ENCODE peak calls at places on chromosomes 2 and 18, in eight cellular contexts. V, X, P, C, I, F, H and Y are unnamed samples. For H3K36me3, the result is how much of the 10 kb centered on the place peaks cover.

GRCh38 chr18:41745166-41746049 is 209.6 kb upstream of the PIK3C3 start:
- DNase-seq in V (peak), X (no peak), F (no peak), H (peak), C (peak), I (peak), P (no peak), Y (no peak)

GRCh38 chr2:84395819-84396218 is 63.3 kb downstream of the SUCLG1 start:
- DNase-seq in I (no peak), X (no peak), C (no peak), P (no peak), H (no peak), V (no peak), F (no peak), Y (no peak)

GRCh38 chr2:151860210-151860609 is 32.0 kb upstream of the ARL5A start:
- DNase-seq in V (no peak), I (no peak), F (no peak), H (no peak), X (no peak), P (no peak), C (no peak), Y (no peak)

GRCh38 chr2:204187513-204188088 is 251.0 kb downstream of the ICOS start:
- DNase-seq in I (no peak), V (no peak), F (no peak), C (no peak), H (no peak), P (no peak), X (no peak), Y (no peak)

GRCh38 chr18:73728657-73729056 is 419.0 kb downstream of the FBXO15 start:
- DNase-seq in P (no peak), X (no peak), V (no peak), H (no peak), C (no peak), I (no peak), F (no peak), Y (no peak)

GRCh38 chr2:219766658-219767057 is 139.2 kb downstream of the SLC4A3 start:
- DNase-seq in F (no peak), V (no peak), H (peak), P (no peak), X (no peak), I (no peak), C (no peak), Y (no peak)

GRCh38 chr18:59801576-59801975 is 98.2 kb upstream of the PMAIP1 start:
- DNase-seq in X (no peak), C (no peak), V (no peak), I (no peak), F (no peak), P (no peak), H (no peak), Y (no peak)

GRCh38 chr2:240885980-240886565 is 9.9 kb downstream of the MAB21L4 start:
- DNase-seq in F (no peak), X (no peak), V (no peak), P (no peak), H (no peak), C (no peak), I (no peak), Y (no peak)

GRCh38 chr2:105052773-105053172 is 14.9 kb downstream of the MRPS9 start:
- DNase-seq in C (no peak), V (no peak), H (peak), X (no peak), P (no peak), F (no peak), I (peak), Y (no peak)

GRCh38 chr2:65434592-65435241 is 2.3 kb upstream of the SPRED2 start:
- DNase-seq in I (no peak), C (peak), X (no peak), F (no peak), P (no peak), V (no peak), H (no peak), Y (no peak)

GRCh38 chr2:154556146-154556545 is 142.3 kb upstream of the KCNJ3 start:
- DNase-seq in F (no peak), H (no peak), P (no peak), V (no peak), X (no peak), I (no peak), C (no peak), Y (no peak)

GRCh38 chr2:67388680-67389079 is 8.5 kb upstream of the ETAA1 start:
- DNase-seq in H (no peak), F (no peak), P (no peak), C (peak), I (no peak), V (no peak), X (no peak), Y (no peak)
- H3K27ac ChIP-seq in H (no peak), F (no peak), P (no peak), C (no peak), I (peak), V (no peak), X (peak), Y (peak)

GRCh38 chr18:35407871-35408481 is 30.8 kb upstream of the ZNF396 start:
- DNase-seq in H (peak), V (peak), I (peak), F (peak), X (peak), C (peak), P (peak), Y (no peak)
- H3K4me3 ChIP-seq in H (no peak), V (no peak), I (no peak), F (no peak), X (no peak), C (no peak), P (no peak), Y (no peak)

GRCh38 chr2:9650119-9650821 is 19.5 kb upstream of the YWHAQ start:
- DNase-seq in F (no peak), V (no peak), H (no peak), I (no peak), C (peak), X (no peak), P (no peak), Y (no peak)

GRCh38 chr2:9646631-9647030 is 15.8 kb upstream of the YWHAQ start:
- DNase-seq in H (no peak), X (no peak), P (no peak), F (no peak), V (no peak), I (no peak), C (no peak), Y (no peak)

GRCh38 chr2:9648821-9649220 is 18.0 kb upstream of the YWHAQ start:
- DNase-seq in I (no peak), P (no peak), V (no peak), C (peak), X (no peak), F (no peak), H (no peak), Y (no peak)

GRCh38 chr2:9647884-9648283 is 17.1 kb upstream of the YWHAQ start:
- DNase-seq in P (no peak), I (no peak), X (no peak), C (no peak), F (no peak), H (no peak), V (no peak), Y (no peak)

DNA sequence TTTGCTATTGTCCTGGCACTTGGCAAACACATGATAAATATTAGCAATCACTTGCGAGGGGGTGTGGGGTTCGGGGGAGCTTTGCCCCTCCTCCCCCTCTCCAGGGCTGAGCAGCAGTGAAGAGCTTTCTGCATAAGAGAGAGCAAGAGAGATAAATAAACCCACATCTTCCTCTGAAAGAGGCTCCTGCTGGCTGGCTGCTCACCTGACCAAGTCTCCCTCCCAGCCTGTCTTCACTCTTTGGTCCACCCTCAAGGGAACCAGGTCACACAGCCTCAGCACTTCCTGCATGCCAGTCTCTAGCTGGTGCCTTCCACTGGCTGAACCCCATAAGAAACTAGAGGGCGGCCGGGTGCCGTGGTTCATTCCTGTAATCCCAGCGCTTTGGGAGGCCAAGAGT is 18.5 kb upstream of the YWHAQ start:
- DNase-seq in H (no peak), P (no peak), F (no peak), X (no peak), I (no peak), C (peak), V (no peak), Y (peak)
- H3K36me3 ChIP-seq in H (under half), P (under half), F (under half), X (under half), I (under half), C (under half), V (under half), Y (under half)

GRCh38 chr18:35747894-35748472 is 166.4 kb downstream of the GALNT1 start:
- DNase-seq in X (no peak), F (no peak), V (no peak), P (no peak), I (no peak), H (no peak), C (peak), Y (no peak)

GRCh38 chr18:35746826-35747339 is 165.3 kb downstream of the GALNT1 start:
- DNase-seq in P (no peak), X (no peak), I (no peak), C (no peak), F (no peak), H (no peak), V (no peak), Y (no peak)

GRCh38 chr18:35749701-35750100 is 168.2 kb downstream of the GALNT1 start:
- DNase-seq in H (no peak), F (no peak), C (no peak), X (no peak), I (no peak), P (no peak), V (no peak), Y (no peak)

GRCh38 chr18:35750929-35751328 is 169.4 kb downstream of the GALNT1 start:
- DNase-seq in X (no peak), C (no peak), H (no peak), F (no peak), V (no peak), I (no peak), P (no peak), Y (no peak)

GRCh38 chr18:35745814-35746213 is 164.3 kb downstream of the GALNT1 start:
- DNase-seq in I (no peak), C (no peak), X (no peak), H (no peak), V (no peak), P (no peak), F (no peak), Y (no peak)
- H3K27ac ChIP-seq in I (no peak), C (no peak), X (no peak), H (no peak), V (no peak), P (no peak), F (no peak), Y (no peak)

DNA sequence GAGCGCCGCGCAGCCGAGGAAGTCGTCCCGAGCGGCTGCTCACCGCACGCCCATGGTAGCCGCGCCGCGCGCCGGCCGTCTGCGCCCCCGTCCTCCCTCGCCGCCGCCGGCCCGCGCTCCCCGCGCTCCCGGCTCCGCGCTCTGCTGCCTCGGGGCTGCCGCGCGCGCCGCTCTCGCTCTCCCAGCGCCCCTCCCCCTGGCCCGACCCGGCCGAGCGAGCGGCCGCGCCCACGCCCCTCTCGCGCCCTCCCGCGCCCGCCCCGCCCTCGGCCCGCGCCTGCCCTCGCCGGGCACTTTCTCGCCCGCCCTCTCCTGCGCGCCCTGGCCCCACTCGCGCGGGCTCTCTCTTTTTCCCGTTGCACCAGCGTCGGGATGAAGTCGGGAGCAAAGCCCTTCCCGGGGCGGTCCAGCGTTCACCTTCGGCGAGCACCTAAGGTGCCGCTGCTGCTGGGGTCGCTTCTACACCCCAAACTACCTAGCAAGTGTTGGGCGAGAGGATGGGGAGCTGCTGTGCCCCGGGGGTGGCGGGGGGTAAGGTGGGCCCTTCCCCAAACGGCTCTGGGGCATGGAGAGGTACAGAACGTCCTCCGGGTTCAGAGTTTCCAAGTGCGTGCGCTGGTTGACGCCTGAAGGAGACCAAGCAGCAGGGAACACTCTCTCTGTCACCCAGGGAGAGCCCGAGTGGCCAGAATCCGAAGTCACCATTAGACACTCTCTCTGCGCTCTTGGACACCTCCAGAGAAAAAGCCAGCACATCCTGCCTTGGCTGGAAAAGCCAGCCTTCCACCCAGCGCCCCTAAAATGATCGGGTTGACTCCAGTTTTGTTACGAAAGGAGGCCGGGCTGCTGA is at the start of gene COLEC12:
- DNase-seq in H (peak), X (no peak), F (no peak), P (no peak), V (no peak), C (peak), I (peak), Y (peak)
- H3K4me3 ChIP-seq in H (peak), X (peak), F (no peak), P (peak), V (no peak), C (peak), I (peak), Y (peak)

DNA sequence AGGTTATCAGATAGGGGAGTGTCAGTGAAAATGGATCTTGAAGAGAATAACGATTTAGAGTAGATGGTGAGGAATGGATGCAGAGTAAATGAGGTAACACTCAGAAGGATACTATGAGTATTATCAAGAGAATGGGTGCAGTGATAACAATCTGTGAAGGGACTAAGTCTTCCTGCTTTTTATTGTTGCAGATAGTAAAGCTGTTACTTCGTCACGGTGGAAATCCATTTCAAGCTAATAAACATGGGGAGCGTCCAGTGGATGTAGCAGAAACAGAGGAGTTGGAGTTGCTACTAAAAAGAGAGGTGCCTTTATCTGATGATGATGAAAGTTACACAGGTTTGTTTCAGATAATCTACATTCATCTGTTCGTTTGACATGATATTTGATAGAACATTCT is 85.1 kb downstream of the ANKRD12 start:
- DNase-seq in P (no peak), C (no peak), V (no peak), H (no peak), F (no peak), X (no peak), I (no peak), Y (no peak)
- H3K36me3 ChIP-seq in P (under half), C (half or more), V (under half), H (half or more), F (under half), X (under half), I (half or more), Y (under half)

DNA sequence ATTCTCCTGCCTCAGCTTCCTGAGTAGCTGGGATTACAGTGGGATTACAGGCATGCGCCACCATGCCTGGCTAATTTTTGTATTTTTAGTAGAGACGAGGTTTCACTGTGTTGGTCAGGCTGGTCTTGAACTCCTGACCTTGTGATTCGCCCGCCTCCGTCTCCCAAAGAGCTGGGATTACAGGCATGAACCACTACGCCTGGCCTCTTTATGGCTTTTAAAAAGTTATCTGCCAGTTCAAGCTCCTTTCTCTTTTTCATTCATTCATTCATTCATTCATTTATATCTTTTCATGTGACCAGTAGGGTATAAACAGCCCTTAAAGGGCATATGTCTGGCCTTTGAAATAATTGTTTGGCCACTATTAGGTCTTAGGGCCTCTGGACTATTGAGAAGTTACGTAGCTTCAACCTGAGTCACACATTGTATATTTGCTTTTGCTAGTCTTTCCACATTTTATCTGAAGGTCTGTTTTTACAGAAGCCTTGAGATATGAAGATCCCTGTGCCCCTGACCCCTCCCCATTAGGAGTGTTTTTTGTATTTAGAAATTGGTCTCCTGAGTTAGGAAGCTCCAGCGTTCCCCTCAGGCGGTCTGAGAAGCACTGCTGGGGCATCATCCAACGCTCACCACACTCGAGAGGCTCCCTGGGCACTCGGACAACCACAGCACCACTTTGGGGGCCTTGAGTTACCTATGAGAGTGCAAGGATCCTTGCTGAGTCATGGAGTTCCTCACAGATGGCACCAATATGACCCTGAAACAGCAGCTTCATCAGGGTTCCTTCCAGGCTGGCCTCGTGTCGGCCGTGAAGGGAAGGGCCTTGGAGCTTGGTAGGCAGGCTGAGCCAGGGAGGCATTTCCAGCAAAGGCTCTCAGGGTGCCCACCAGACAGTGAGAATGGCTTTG is 21.8 kb downstream of the FZD5 start:
- DNase-seq in X (no peak), I (no peak), V (no peak), F (no peak), H (no peak), P (no peak), C (no peak), Y (no peak)
- H3K27ac ChIP-seq in X (no peak), I (no peak), V (no peak), F (no peak), H (no peak), P (no peak), C (no peak), Y (no peak)